ENCODE peak calls at places on chromosomes 13 and 19, in seven cellular contexts. H is breast epithelium, D is AG04450, F is pancreas, L is body of pancreas, O is substantia nigra, I is gastrocnemius medialis. P is an unnamed sample.
A peak's percentile ranks its signal among the peaks of the same experiment; 100 is the strongest.

GRCh38 chr13:112708560-112709240 is 18.9 kb downstream of the ATP11A start:
- DNase-seq in H (no peak), D (no peak), F (no peak), L (no peak), O (no peak), I (no peak), P (no peak)

GRCh38 chr19:52237771-52238400 is 31.5 kb upstream of the ZNF766 start:
- DNase-seq in H (peak; percentile 46), D (peak; percentile 54), F (peak; percentile 63), L (peak; percentile 59), O (peak; percentile 17), I (peak; percentile 55), P (no peak)

GRCh38 chr19:7534531-7534980 is 961 bp upstream of the PNPLA6 start:
- DNase-seq in H (peak; percentile 79), D (peak; percentile 57), F (peak; percentile 63), L (peak; percentile 57), O (peak; percentile 68), I (no peak), P (no peak)

GRCh38 chr13:113033498-113033897 is 64.5 kb downstream of the MCF2L start:
- DNase-seq in H (no peak), D (no peak), F (no peak), L (no peak), O (no peak), I (no peak), P (no peak)

GRCh38 chr19:55468054-55468393 is 3.5 kb upstream of the C19orf85 start:
- DNase-seq in H (no peak), D (no peak), F (no peak), L (no peak), O (no peak), I (no peak), P (no peak)

GRCh38 chr19:31378404-31378803 is 29.2 kb upstream of the TSHZ3 start:
- DNase-seq in H (no peak), D (peak; percentile 84), F (no peak), L (peak; percentile 47), O (no peak), I (no peak), P (no peak)

GRCh38 chr13:24619302-24619701 is 60.9 kb upstream of the ATP12A start:
- DNase-seq in H (no peak), D (no peak), F (no peak), L (no peak), O (no peak), I (no peak), P (no peak)

GRCh38 chr19:2168619-2169424 is 5.1 kb downstream of the DOT1L start:
- DNase-seq in H (peak; percentile 96), D (peak; percentile 93), F (peak; percentile 91), L (peak; percentile 99), O (peak; percentile 97), I (peak; percentile 100), P (no peak)

GRCh38 chr19:33610588-33610987 is 11.2 kb upstream of the CHST8 start:
- DNase-seq in H (no peak), D (no peak), F (no peak), L (no peak), O (no peak), I (no peak), P (no peak)

GRCh38 chr13:109844396-109844795 is 58.0 kb upstream of the IRS2 start:
- DNase-seq in H (no peak), D (peak; percentile 21), F (no peak), L (peak; percentile 67), O (no peak), I (no peak), P (no peak)

GRCh38 chr13:107239213-107239612 is 671.3 kb upstream of the ARGLU1 start:
- DNase-seq in H (no peak), D (no peak), F (no peak), L (no peak), O (no peak), I (no peak), P (no peak)

GRCh38 chr19:38634757-38635482 is 12.5 kb upstream of the ACTN4 start:
- DNase-seq in H (no peak), D (peak; percentile 38), F (peak; percentile 92), L (peak; percentile 73), O (peak; percentile 51), I (no peak), P (no peak)

GRCh38 chr19:5988520-5989387 is 10.8 kb upstream of the RANBP3 start:
- DNase-seq in H (no peak), D (no peak), F (no peak), L (no peak), O (no peak), I (no peak), P (no peak)

GRCh38 chr13:111049791-111050538 is 65.1 kb upstream of the ARHGEF7 start:
- DNase-seq in H (no peak), D (no peak), F (no peak), L (peak; percentile 31), O (no peak), I (no peak), P (no peak)

GRCh38 chr13:34076319-34076718 is 258.4 kb downstream of the RFC3 start:
- DNase-seq in H (no peak), D (no peak), F (no peak), L (no peak), O (no peak), I (no peak), P (no peak)

GRCh38 chr13:30581582-30581981 is 36.1 kb upstream of the USPL1 start:
- DNase-seq in H (no peak), D (no peak), F (no peak), L (no peak), O (no peak), I (no peak), P (no peak)

GRCh38 chr13:96629331-96629730 is 364.9 kb downstream of the OXGR1 start:
- DNase-seq in H (no peak), D (no peak), F (no peak), L (no peak), O (no peak), I (no peak), P (no peak)

GRCh38 chr19:28746486-28746885 is 466.5 kb downstream of the UQCRFS1 start:
- DNase-seq in H (no peak), D (no peak), F (no peak), L (no peak), O (no peak), I (no peak), P (no peak)

GRCh38 chr19:6521718-6522646 is 8.8 kb upstream of the TNFSF9 start:
- DNase-seq in H (no peak), D (no peak), F (no peak), L (no peak), O (no peak), I (no peak), P (no peak)

GRCh38 chr13:61277088-61277487 is 138.6 kb downstream of the PCDH20 start:
- DNase-seq in H (no peak), D (no peak), F (no peak), L (no peak), O (no peak), I (no peak), P (no peak)

GRCh38 chr13:74570834-74571233 is 436.6 kb upstream of the KLF12 start:
- DNase-seq in H (no peak), D (peak; percentile 10), F (no peak), L (no peak), O (no peak), I (no peak), P (no peak)

GRCh38 chr13:43573787-43574562 is 212.8 kb downstream of the ENOX1 start:
- DNase-seq in H (no peak), D (no peak), F (no peak), L (no peak), O (no peak), I (no peak), P (no peak)

GRCh38 chr13:51148952-51149573 is 38.0 kb upstream of the C13orf42 start:
- DNase-seq in H (peak; percentile 30), D (peak; percentile 8), F (no peak), L (peak; percentile 46), O (peak; percentile 29), I (no peak), P (no peak)

DNA sequence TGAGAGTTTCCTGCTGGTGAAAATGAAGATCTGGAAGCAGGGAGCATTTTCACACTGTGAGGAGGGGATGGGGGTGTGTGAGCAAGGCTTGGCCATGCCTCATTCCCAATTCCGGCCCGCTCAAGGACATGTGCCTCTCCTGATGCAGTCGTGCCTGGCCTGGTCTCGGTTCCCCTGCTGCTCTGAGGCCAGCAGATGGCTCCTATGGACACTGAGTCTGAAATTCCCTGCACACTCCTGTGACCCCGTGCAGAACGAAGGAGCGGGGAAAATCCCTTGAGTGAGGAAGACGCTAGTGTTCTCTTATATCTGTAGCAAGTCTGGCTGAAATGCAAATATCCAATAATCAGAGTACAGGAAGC is 363 bp upstream of the ZNF763 start:
- DNase-seq in H (no peak), D (no peak), F (no peak), L (no peak), O (no peak), I (no peak), P (no peak)
- H3K27ac ChIP-seq in H (peak overlapping the region; percentile 98), D (peak overlapping the region; percentile 31), F (peak overlapping the region; percentile 86), L (peak overlapping the region; percentile 89), O (peak overlapping the region; percentile 98), I (peak overlapping the region; percentile 78), P (peak overlapping the region; percentile 97)

DNA sequence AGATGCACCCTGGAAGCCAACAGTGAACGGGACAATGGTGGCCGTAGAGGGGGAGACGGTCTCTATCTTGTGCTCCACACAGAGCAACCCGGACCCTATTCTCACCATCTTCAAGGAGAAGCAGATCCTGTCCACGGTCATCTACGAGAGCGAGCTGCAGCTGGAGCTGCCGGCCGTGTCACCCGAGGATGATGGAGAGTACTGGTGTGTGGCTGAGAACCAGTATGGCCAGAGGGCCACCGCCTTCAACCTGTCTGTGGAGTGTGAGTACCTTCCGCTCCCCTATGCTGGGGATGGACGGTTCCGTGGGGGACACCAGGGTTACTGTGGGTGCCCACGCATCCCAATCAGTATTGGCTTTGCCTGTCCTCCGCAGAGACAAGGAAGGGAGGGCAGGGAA is 10.5 kb downstream of the MAG start:
- DNase-seq in H (no peak), D (no peak), F (no peak), L (no peak), O (no peak), I (no peak), P (no peak)
- H3K27ac ChIP-seq in H (no peak overlapping the region), D (no peak overlapping the region), F (no peak overlapping the region), L (no peak overlapping the region), O (peak overlapping the region; percentile 38), I (no peak overlapping the region), P (no peak overlapping the region)

DNA sequence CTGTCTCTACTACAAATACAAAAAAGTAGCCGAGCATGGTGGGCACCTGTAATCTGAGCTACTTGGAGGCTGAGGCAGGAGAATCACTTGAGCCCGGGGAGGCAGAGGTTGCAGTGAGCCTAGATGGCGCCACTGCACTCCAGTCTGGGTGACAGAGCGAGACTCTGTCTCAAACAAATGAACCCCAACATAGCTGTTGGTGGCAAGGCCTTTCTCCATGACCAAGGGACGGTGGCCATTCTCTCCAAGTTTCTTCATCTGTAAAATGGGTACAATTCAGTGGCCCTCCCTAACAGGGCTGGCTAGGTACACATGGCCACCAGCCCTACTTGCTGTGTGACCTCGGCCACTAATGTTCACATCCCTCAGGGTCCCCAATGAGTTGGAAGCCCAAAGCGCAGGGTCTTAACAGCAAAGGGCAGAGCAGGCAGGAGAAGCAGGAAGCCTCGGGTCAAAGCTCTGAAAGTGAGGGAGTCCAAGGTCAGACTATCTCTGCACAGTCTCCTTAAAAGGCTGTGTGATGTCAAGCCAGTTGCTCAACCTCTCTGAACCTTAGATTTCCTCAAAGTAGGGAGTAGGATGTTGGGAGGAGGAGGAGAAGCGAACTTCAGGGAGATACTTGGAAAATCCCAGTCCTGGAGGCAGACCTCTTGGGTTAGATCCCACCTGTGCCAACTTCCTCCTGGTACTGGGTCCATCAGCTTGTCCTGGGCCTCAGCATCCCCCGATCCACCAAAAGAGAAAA is 2.7 kb downstream of the JUND start:
- DNase-seq in H (peak; percentile 76), D (no peak), F (no peak), L (peak; percentile 64), O (peak; percentile 39), I (no peak), P (no peak)
- H3K27ac ChIP-seq in H (peak overlapping the region; percentile 100), D (peak overlapping the region; percentile 85), F (peak overlapping the region; percentile 100), L (peak overlapping the region; percentile 100), O (peak overlapping the region; percentile 99), I (peak overlapping the region; percentile 98), P (peak overlapping the region; percentile 100)

GRCh38 chr13:41060723-41061074 is 610 bp upstream of the WBP4 start:
- DNase-seq in H (peak; percentile 76), D (no peak), F (peak; percentile 87), L (peak; percentile 80), O (peak; percentile 83), I (peak; percentile 76), P (no peak)
- H3K27ac ChIP-seq in H (peak overlapping the region; percentile 96), D (peak overlapping the region; percentile 97), F (peak overlapping the region; percentile 97), L (peak overlapping the region; percentile 99), O (peak overlapping the region; percentile 99), I (peak overlapping the region; percentile 97), P (peak overlapping the region; percentile 95)

P was measured in vagina.